ENCODE peak calls at places on chromosomes 16 and 17, in five cellular contexts. One of them, this sample, is unnamed.

GRCh38 chr17:77674358-77674757 is 284.1 kb upstream of the TNRC6C start:
- DNase-seq in left ventricle myocardium inferior: no peak
- DNase-seq in ELR: no peak
- DNase-seq in stimulated activated CD4-positive, alpha-beta T cell treated with anti-CD3 and anti-CD28 coated beads, Interleukin-2, amount 100 ng/mL, for 4 hours: no peak
- DNase-seq in heart left ventricle: no peak
- DNase-seq in this sample: no peak

GRCh38 chr16:8764486-8765250 is 32.8 kb downstream of the TMEM186 start:
- DNase-seq in ELR: no peak
- DNase-seq in heart left ventricle: no peak
- DNase-seq in stimulated activated CD4-positive, alpha-beta T cell treated with anti-CD3 and anti-CD28 coated beads, Interleukin-2, amount 100 ng/mL, for 4 hours: no peak
- DNase-seq in left ventricle myocardium inferior: no peak
- DNase-seq in this sample: no peak

GRCh38 chr17:49341356-49341755 is 20.7 kb downstream of the ZNF652 start:
- DNase-seq in heart left ventricle: no peak
- DNase-seq in stimulated activated CD4-positive, alpha-beta T cell treated with anti-CD3 and anti-CD28 coated beads, Interleukin-2, amount 100 ng/mL, for 4 hours: no peak
- DNase-seq in left ventricle myocardium inferior: no peak
- DNase-seq in ELR: no peak
- DNase-seq in this sample: no peak

GRCh38 chr16:1080801-1081733 is 8.5 kb downstream of the SSTR5 start:
- DNase-seq in heart left ventricle: no peak
- DNase-seq in left ventricle myocardium inferior: no peak
- DNase-seq in stimulated activated CD4-positive, alpha-beta T cell treated with anti-CD3 and anti-CD28 coated beads, Interleukin-2, amount 100 ng/mL, for 4 hours: no peak
- DNase-seq in ELR: no peak
- DNase-seq in this sample: no peak

GRCh38 chr16:21194771-21195301 is 16.5 kb downstream of the ZP2 start:
- DNase-seq in left ventricle myocardium inferior: no peak
- DNase-seq in ELR: peak
- DNase-seq in heart left ventricle: no peak
- DNase-seq in stimulated activated CD4-positive, alpha-beta T cell treated with anti-CD3 and anti-CD28 coated beads, Interleukin-2, amount 100 ng/mL, for 4 hours: no peak
- DNase-seq in this sample: no peak

GRCh38 chr17:30173649-30174048 is 57.0 kb downstream of the NSRP1 start:
- DNase-seq in left ventricle myocardium inferior: no peak
- DNase-seq in heart left ventricle: no peak
- DNase-seq in ELR: no peak
- DNase-seq in stimulated activated CD4-positive, alpha-beta T cell treated with anti-CD3 and anti-CD28 coated beads, Interleukin-2, amount 100 ng/mL, for 4 hours: no peak
- DNase-seq in this sample: no peak

GRCh38 chr17:5537251-5537650 is 47.1 kb downstream of the NLRP1 start:
- DNase-seq in heart left ventricle: no peak
- DNase-seq in stimulated activated CD4-positive, alpha-beta T cell treated with anti-CD3 and anti-CD28 coated beads, Interleukin-2, amount 100 ng/mL, for 4 hours: no peak
- DNase-seq in left ventricle myocardium inferior: no peak
- DNase-seq in ELR: no peak
- DNase-seq in this sample: no peak

GRCh38 chr16:14378684-14379467 is 251.2 kb downstream of the PARN start:
- DNase-seq in ELR: peak
- DNase-seq in stimulated activated CD4-positive, alpha-beta T cell treated with anti-CD3 and anti-CD28 coated beads, Interleukin-2, amount 100 ng/mL, for 4 hours: no peak
- DNase-seq in left ventricle myocardium inferior: no peak
- DNase-seq in heart left ventricle: no peak
- DNase-seq in this sample: no peak

GRCh38 chr16:79434771-79435170 is 165.8 kb downstream of the MAF start:
- DNase-seq in heart left ventricle: no peak
- DNase-seq in stimulated activated CD4-positive, alpha-beta T cell treated with anti-CD3 and anti-CD28 coated beads, Interleukin-2, amount 100 ng/mL, for 4 hours: no peak
- DNase-seq in left ventricle myocardium inferior: no peak
- DNase-seq in ELR: no peak
- DNase-seq in this sample: no peak

GRCh38 chr17:36931697-36932382 is 5.4 kb upstream of the LHX1 start:
- DNase-seq in ELR: no peak
- DNase-seq in heart left ventricle: no peak
- DNase-seq in left ventricle myocardium inferior: no peak
- DNase-seq in stimulated activated CD4-positive, alpha-beta T cell treated with anti-CD3 and anti-CD28 coated beads, Interleukin-2, amount 100 ng/mL, for 4 hours: no peak
- DNase-seq in this sample: no peak

GRCh38 chr17:65750678-65751077 is 189.2 kb upstream of the AXIN2 start:
- DNase-seq in heart left ventricle: peak
- DNase-seq in ELR: peak
- DNase-seq in stimulated activated CD4-positive, alpha-beta T cell treated with anti-CD3 and anti-CD28 coated beads, Interleukin-2, amount 100 ng/mL, for 4 hours: peak
- DNase-seq in left ventricle myocardium inferior: peak
- DNase-seq in this sample: peak

GRCh38 chr16:3971261-3971660 is 90.7 kb upstream of the CREBBP start:
- DNase-seq in stimulated activated CD4-positive, alpha-beta T cell treated with anti-CD3 and anti-CD28 coated beads, Interleukin-2, amount 100 ng/mL, for 4 hours: no peak
- DNase-seq in left ventricle myocardium inferior: no peak
- DNase-seq in heart left ventricle: no peak
- DNase-seq in ELR: peak
- DNase-seq in this sample: no peak

GRCh38 chr17:17313350-17313991 is 10.3 kb downstream of the NT5M start:
- DNase-seq in stimulated activated CD4-positive, alpha-beta T cell treated with anti-CD3 and anti-CD28 coated beads, Interleukin-2, amount 100 ng/mL, for 4 hours: peak
- DNase-seq in ELR: peak
- DNase-seq in heart left ventricle: peak
- DNase-seq in left ventricle myocardium inferior: peak
- DNase-seq in this sample: peak

GRCh38 chr17:8994319-8994718 is 27.0 kb upstream of the NTN1 start:
- DNase-seq in heart left ventricle: peak
- DNase-seq in stimulated activated CD4-positive, alpha-beta T cell treated with anti-CD3 and anti-CD28 coated beads, Interleukin-2, amount 100 ng/mL, for 4 hours: peak
- DNase-seq in left ventricle myocardium inferior: peak
- DNase-seq in ELR: peak
- DNase-seq in this sample: peak

GRCh38 chr17:28701987-28702751 is 9.5 kb downstream of the PROCA1 start:
- DNase-seq in heart left ventricle: no peak
- DNase-seq in stimulated activated CD4-positive, alpha-beta T cell treated with anti-CD3 and anti-CD28 coated beads, Interleukin-2, amount 100 ng/mL, for 4 hours: no peak
- DNase-seq in left ventricle myocardium inferior: no peak
- DNase-seq in ELR: no peak
- DNase-seq in this sample: no peak

GRCh38 chr17:31274252-31274651 is 22.8 kb downstream of the OMG start:
- DNase-seq in left ventricle myocardium inferior: no peak
- DNase-seq in stimulated activated CD4-positive, alpha-beta T cell treated with anti-CD3 and anti-CD28 coated beads, Interleukin-2, amount 100 ng/mL, for 4 hours: no peak
- DNase-seq in ELR: peak
- DNase-seq in heart left ventricle: no peak
- DNase-seq in this sample: no peak

GRCh38 chr16:88020513-88020885 is 69.3 kb downstream of the BANP start:
- DNase-seq in ELR: no peak
- DNase-seq in left ventricle myocardium inferior: no peak
- DNase-seq in heart left ventricle: no peak
- DNase-seq in stimulated activated CD4-positive, alpha-beta T cell treated with anti-CD3 and anti-CD28 coated beads, Interleukin-2, amount 100 ng/mL, for 4 hours: no peak
- DNase-seq in this sample: no peak

GRCh38 chr17:72426948-72427760 is 306.3 kb downstream of the SOX9 start:
- DNase-seq in stimulated activated CD4-positive, alpha-beta T cell treated with anti-CD3 and anti-CD28 coated beads, Interleukin-2, amount 100 ng/mL, for 4 hours: no peak
- DNase-seq in heart left ventricle: no peak
- DNase-seq in left ventricle myocardium inferior: no peak
- DNase-seq in ELR: peak
- DNase-seq in this sample: peak

GRCh38 chr17:46154151-46154816 is 38.9 kb downstream of the KANSL1 start:
- DNase-seq in stimulated activated CD4-positive, alpha-beta T cell treated with anti-CD3 and anti-CD28 coated beads, Interleukin-2, amount 100 ng/mL, for 4 hours: no peak
- DNase-seq in ELR: peak
- DNase-seq in heart left ventricle: no peak
- DNase-seq in left ventricle myocardium inferior: no peak
- DNase-seq in this sample: no peak

GRCh38 chr17:70834039-70834438 is 664.7 kb downstream of the KCNJ2 start:
- DNase-seq in left ventricle myocardium inferior: no peak
- DNase-seq in heart left ventricle: no peak
- DNase-seq in stimulated activated CD4-positive, alpha-beta T cell treated with anti-CD3 and anti-CD28 coated beads, Interleukin-2, amount 100 ng/mL, for 4 hours: no peak
- DNase-seq in ELR: no peak
- DNase-seq in this sample: no peak

GRCh38 chr16:63925221-63925620 is 1196.6 kb downstream of the CDH11 start:
- DNase-seq in left ventricle myocardium inferior: no peak
- DNase-seq in ELR: no peak
- DNase-seq in stimulated activated CD4-positive, alpha-beta T cell treated with anti-CD3 and anti-CD28 coated beads, Interleukin-2, amount 100 ng/mL, for 4 hours: no peak
- DNase-seq in heart left ventricle: no peak
- DNase-seq in this sample: no peak

GRCh38 chr16:24001706-24002105 is 165.9 kb downstream of the PRKCB start:
- DNase-seq in stimulated activated CD4-positive, alpha-beta T cell treated with anti-CD3 and anti-CD28 coated beads, Interleukin-2, amount 100 ng/mL, for 4 hours: no peak
- DNase-seq in ELR: no peak
- DNase-seq in heart left ventricle: no peak
- DNase-seq in left ventricle myocardium inferior: no peak
- DNase-seq in this sample: no peak

GRCh38 chr17:69921046-69921445 is 154.0 kb upstream of the KCNJ16 start:
- DNase-seq in stimulated activated CD4-positive, alpha-beta T cell treated with anti-CD3 and anti-CD28 coated beads, Interleukin-2, amount 100 ng/mL, for 4 hours: no peak
- DNase-seq in left ventricle myocardium inferior: no peak
- DNase-seq in heart left ventricle: no peak
- DNase-seq in ELR: no peak
- DNase-seq in this sample: no peak

GRCh38 chr16:16973726-16974125 is 497.0 kb downstream of the XYLT1 start:
- DNase-seq in left ventricle myocardium inferior: no peak
- DNase-seq in heart left ventricle: no peak
- DNase-seq in ELR: no peak
- DNase-seq in stimulated activated CD4-positive, alpha-beta T cell treated with anti-CD3 and anti-CD28 coated beads, Interleukin-2, amount 100 ng/mL, for 4 hours: no peak
- DNase-seq in this sample: no peak

GRCh38 chr16:62870554-62870953 is 834.3 kb upstream of the CDH8 start:
- DNase-seq in stimulated activated CD4-positive, alpha-beta T cell treated with anti-CD3 and anti-CD28 coated beads, Interleukin-2, amount 100 ng/mL, for 4 hours: no peak
- DNase-seq in left ventricle myocardium inferior: no peak
- DNase-seq in ELR: no peak
- DNase-seq in heart left ventricle: no peak
- DNase-seq in this sample: no peak

GRCh38 chr17:29176500-29177351 is 3.5 kb downstream of the MYO18A start:
- DNase-seq in left ventricle myocardium inferior: peak
- DNase-seq in ELR: peak
- DNase-seq in heart left ventricle: no peak
- DNase-seq in stimulated activated CD4-positive, alpha-beta T cell treated with anti-CD3 and anti-CD28 coated beads, Interleukin-2, amount 100 ng/mL, for 4 hours: peak
- DNase-seq in this sample: peak

GRCh38 chr16:1082952-1083675 is 10.6 kb downstream of the SSTR5 start:
- DNase-seq in ELR: no peak
- DNase-seq in left ventricle myocardium inferior: no peak
- DNase-seq in heart left ventricle: no peak
- DNase-seq in stimulated activated CD4-positive, alpha-beta T cell treated with anti-CD3 and anti-CD28 coated beads, Interleukin-2, amount 100 ng/mL, for 4 hours: no peak
- DNase-seq in this sample: no peak

GRCh38 chr16:20899503-20900298 is 457 bp downstream of the DCUN1D3 start:
- DNase-seq in left ventricle myocardium inferior: peak
- DNase-seq in stimulated activated CD4-positive, alpha-beta T cell treated with anti-CD3 and anti-CD28 coated beads, Interleukin-2, amount 100 ng/mL, for 4 hours: no peak
- DNase-seq in heart left ventricle: no peak
- DNase-seq in ELR: no peak
- DNase-seq in this sample: no peak

GRCh38 chr17:51200295-51200694 is 34.1 kb downstream of the NME2 start:
- DNase-seq in left ventricle myocardium inferior: no peak
- DNase-seq in heart left ventricle: no peak
- DNase-seq in stimulated activated CD4-positive, alpha-beta T cell treated with anti-CD3 and anti-CD28 coated beads, Interleukin-2, amount 100 ng/mL, for 4 hours: no peak
- DNase-seq in ELR: no peak
- DNase-seq in this sample: no peak

GRCh38 chr16:50763211-50763610 is 21.3 kb downstream of the CYLD start:
- DNase-seq in stimulated activated CD4-positive, alpha-beta T cell treated with anti-CD3 and anti-CD28 coated beads, Interleukin-2, amount 100 ng/mL, for 4 hours: no peak
- DNase-seq in ELR: no peak
- DNase-seq in left ventricle myocardium inferior: no peak
- DNase-seq in heart left ventricle: no peak
- DNase-seq in this sample: no peak

GRCh38 chr17:40556884-40557414 is 8.3 kb downstream of the CCR7 start:
- DNase-seq in heart left ventricle: peak
- DNase-seq in ELR: no peak
- DNase-seq in left ventricle myocardium inferior: peak
- DNase-seq in stimulated activated CD4-positive, alpha-beta T cell treated with anti-CD3 and anti-CD28 coated beads, Interleukin-2, amount 100 ng/mL, for 4 hours: no peak
- DNase-seq in this sample: no peak

GRCh38 chr17:45847747-45848146 is 3.1 kb downstream of the SPPL2C start:
- DNase-seq in heart left ventricle: no peak
- DNase-seq in stimulated activated CD4-positive, alpha-beta T cell treated with anti-CD3 and anti-CD28 coated beads, Interleukin-2, amount 100 ng/mL, for 4 hours: no peak
- DNase-seq in left ventricle myocardium inferior: no peak
- DNase-seq in ELR: no peak
- DNase-seq in this sample: no peak

GRCh38 chr17:61532818-61533217 is 58.2 kb downstream of the NACA2 start:
- DNase-seq in stimulated activated CD4-positive, alpha-beta T cell treated with anti-CD3 and anti-CD28 coated beads, Interleukin-2, amount 100 ng/mL, for 4 hours: no peak
- DNase-seq in left ventricle myocardium inferior: no peak
- DNase-seq in ELR: no peak
- DNase-seq in heart left ventricle: no peak
- DNase-seq in this sample: no peak

GRCh38 chr16:4330277-4330882 is 14.5 kb downstream of the GLIS2 start:
- DNase-seq in left ventricle myocardium inferior: peak
- DNase-seq in heart left ventricle: peak
- DNase-seq in ELR: peak
- DNase-seq in stimulated activated CD4-positive, alpha-beta T cell treated with anti-CD3 and anti-CD28 coated beads, Interleukin-2, amount 100 ng/mL, for 4 hours: peak
- DNase-seq in this sample: peak

GRCh38 chr17:73909156-73909555 is 264.9 kb upstream of the SDK2 start:
- DNase-seq in heart left ventricle: no peak
- DNase-seq in left ventricle myocardium inferior: no peak
- DNase-seq in ELR: no peak
- DNase-seq in stimulated activated CD4-positive, alpha-beta T cell treated with anti-CD3 and anti-CD28 coated beads, Interleukin-2, amount 100 ng/mL, for 4 hours: no peak
- DNase-seq in this sample: no peak

GRCh38 chr16:4200000-4200780 is 41.7 kb downstream of the SRL start:
- DNase-seq in stimulated activated CD4-positive, alpha-beta T cell treated with anti-CD3 and anti-CD28 coated beads, Interleukin-2, amount 100 ng/mL, for 4 hours: no peak
- DNase-seq in ELR: peak
- DNase-seq in heart left ventricle: peak
- DNase-seq in left ventricle myocardium inferior: peak
- DNase-seq in this sample: peak

GRCh38 chr16:22671301-22672076 is 142.5 kb upstream of the HS3ST2 start:
- DNase-seq in heart left ventricle: peak
- DNase-seq in stimulated activated CD4-positive, alpha-beta T cell treated with anti-CD3 and anti-CD28 coated beads, Interleukin-2, amount 100 ng/mL, for 4 hours: no peak
- DNase-seq in left ventricle myocardium inferior: no peak
- DNase-seq in ELR: peak
- DNase-seq in this sample: no peak

This sample was measured in transverse colon.